ENCODE peak calls at places on chromosomes 7 and 10, in nine cellular contexts. J is psoas muscle; F is neuronal stem cell; W is NCI-H1436; R is activated CD4-positive, alpha-beta T cell treated with anti-CD3 and anti-CD28 coated beads for 48 hours; A is T-helper 9 cell; X is NCI-H446; O is stomach; M is fibroblast of mammary gland. K is an unnamed sample.

GRCh38 chr10:116690356-116691078 is 51.8 kb downstream of the HSPA12A start:
- DNase-seq in F (no peak), W (no peak), J (peak), A (no peak), O (no peak), R (no peak), X (no peak), M (peak), K (peak)

GRCh38 chr7:77383333-77383740 is 32.8 kb downstream of the GSAP start:
- DNase-seq in A (no peak), M (peak), J (no peak), W (no peak), R (no peak), F (no peak), O (no peak), X (no peak), K (no peak)

GRCh38 chr10:1300218-1300617 is 244.0 kb downstream of the WDR37 start:
- DNase-seq in M (no peak), O (no peak), X (no peak), W (no peak), A (no peak), R (no peak), J (no peak), F (no peak), K (no peak)

GRCh38 chr10:103852856-103853255 is 2.5 kb downstream of the SH3PXD2A start:
- DNase-seq in F (no peak), M (peak), X (no peak), A (no peak), O (no peak), R (no peak), J (peak), W (no peak), K (no peak)

GRCh38 chr7:77580762-77581350 is 43.8 kb downstream of the PTPN12 start:
- DNase-seq in F (no peak), O (no peak), R (no peak), X (no peak), M (no peak), A (no peak), W (no peak), J (no peak), K (no peak)

GRCh38 chr7:80589561-80590083 is 48.8 kb upstream of the CD36 start:
- DNase-seq in F (no peak), R (no peak), X (no peak), J (no peak), M (no peak), O (no peak), A (no peak), W (no peak), K (no peak)

GRCh38 chr7:70569335-70569819 is 562.6 kb upstream of the GALNT17 start:
- DNase-seq in J (no peak), A (no peak), W (no peak), M (no peak), O (no peak), X (peak), R (no peak), F (no peak), K (no peak)

GRCh38 chr7:38424750-38425463 is 151.5 kb upstream of the TARP start:
- DNase-seq in J (no peak), O (no peak), M (peak), A (no peak), X (no peak), F (no peak), R (peak), W (no peak), K (no peak)

GRCh38 chr10:116385994-116386809 is 41.4 kb upstream of the PNLIPRP3 start:
- DNase-seq in M (peak), A (no peak), X (peak), O (no peak), J (no peak), W (peak), R (no peak), F (peak), K (no peak)

GRCh38 chr7:141113131-141113530 is 39.3 kb downstream of the TMEM178B start:
- DNase-seq in X (no peak), W (no peak), J (no peak), R (no peak), F (no peak), A (no peak), O (no peak), M (no peak), K (no peak)

GRCh38 chr7:132251327-132251659 is 325.0 kb downstream of the PLXNA4 start:
- DNase-seq in A (no peak), M (no peak), F (peak), R (no peak), O (peak), X (peak), J (peak), W (no peak), K (peak)

GRCh38 chr7:44220732-44221131 is 20.0 kb downstream of the YKT6 start:
- DNase-seq in W (no peak), A (no peak), O (no peak), F (no peak), X (no peak), J (peak), M (no peak), R (no peak), K (peak)

GRCh38 chr10:33126118-33126517 is 168.1 kb upstream of the ITGB1 start:
- DNase-seq in F (no peak), X (no peak), M (no peak), W (no peak), O (no peak), A (no peak), J (no peak), R (peak), K (no peak)

GRCh38 chr10:109892087-109892486 is 31.2 kb downstream of the XPNPEP1 start:
- DNase-seq in M (no peak), F (no peak), R (no peak), W (no peak), A (no peak), O (peak), J (no peak), X (no peak), K (no peak)

GRCh38 chr7:137636376-137636775 is 210.4 kb downstream of the DGKI start:
- DNase-seq in W (no peak), F (no peak), M (peak), J (no peak), R (no peak), O (no peak), X (no peak), A (no peak), K (no peak)